ENCODE peak calls at places on chromosomes 6 and 20, in seven cellular contexts. F is Caki2; H is neural crest cell; W is activated T-cell treated with anti-CD3 and anti-CD28 coated beads, Interleukin-2, amount 50 U/mL, for 4 hours; J is CD8-positive, alpha-beta memory T cell; V is mucosa of descending colon; K is GF-D8. R is an unnamed sample.

GRCh38 chr6:166474721-166475565 is 92.2 kb upstream of the MPC1 start:
- DNase-seq in V (no peak), F (no peak), K (no peak), W (no peak), H (no peak), J (no peak), R (no peak)

GRCh38 chr6:118495639-118496296 is 52.3 kb upstream of the PLN start:
- DNase-seq in V (no peak), F (no peak), J (no peak), K (no peak), W (no peak), H (no peak), R (no peak)

GRCh38 chr6:149642829-149643580 is 5.5 kb downstream of the KATNA1 start:
- DNase-seq in F (no peak), K (no peak), V (no peak), H (no peak), W (no peak), J (no peak), R (no peak)

GRCh38 chr6:27031302-27031701 is 216.2 kb upstream of the PRSS16 start:
- DNase-seq in V (no peak), K (no peak), W (no peak), H (no peak), J (no peak), F (peak), R (no peak)

GRCh38 chr6:30231067-30231466 is 17.9 kb upstream of the TRIM26 start:
- DNase-seq in V (no peak), F (no peak), H (no peak), J (no peak), W (no peak), K (no peak), R (no peak)

GRCh38 chr6:100454571-100455229 is 10.0 kb downstream of the SIM1 start:
- DNase-seq in F (no peak), W (no peak), H (no peak), J (no peak), V (no peak), K (no peak), R (no peak)

GRCh38 chr6:37502703-37503485 is 3.2 kb upstream of the CCDC167 start:
- DNase-seq in H (no peak), J (peak), W (no peak), K (no peak), V (no peak), F (no peak), R (no peak)

GRCh38 chr20:16243470-16243869 is 329.8 kb downstream of the KIF16B start:
- DNase-seq in H (no peak), F (no peak), K (no peak), W (no peak), J (no peak), V (no peak), R (no peak)

GRCh38 chr20:5864873-5865582 is 85.3 kb downstream of the TRMT6 start:
- DNase-seq in K (no peak), J (no peak), W (no peak), F (no peak), V (no peak), H (no peak), R (no peak)

GRCh38 chr20:288956-289692 is 1.4 kb downstream of the C20orf96 start:
- DNase-seq in H (no peak), J (no peak), W (no peak), F (peak), V (peak), K (no peak), R (no peak)

GRCh38 chr6:132598473-132598872 is 8.9 kb upstream of the TAAR5 start:
- DNase-seq in F (no peak), K (no peak), V (no peak), W (no peak), J (no peak), H (no peak), R (peak)

GRCh38 chr6:33428219-33428890 is 8.5 kb downstream of the SYNGAP1 start:
- DNase-seq in H (no peak), J (no peak), W (no peak), V (peak), K (peak), F (peak), R (peak)

GRCh38 chr6:99951016-99951805 is 42.8 kb downstream of the MCHR2 start:
- DNase-seq in V (no peak), K (no peak), W (no peak), F (no peak), J (no peak), H (no peak), R (no peak)

GRCh38 chr6:73951186-73951585 is 255.2 kb downstream of the CD109 start:
- DNase-seq in F (no peak), W (no peak), H (no peak), V (no peak), K (no peak), J (no peak), R (no peak)

GRCh38 chr20:50762045-50762422 is 30.7 kb downstream of the PARD6B start:
- DNase-seq in W (no peak), H (no peak), J (no peak), F (no peak), V (no peak), K (no peak), R (peak)

GRCh38 chr6:160933256-160933655 is 58.3 kb upstream of the MAP3K4 start:
- DNase-seq in H (no peak), W (no peak), J (no peak), K (no peak), V (no peak), F (no peak), R (no peak)

GRCh38 chr6:72784581-72784980 is 162.7 kb downstream of the KCNQ5 start:
- DNase-seq in J (no peak), F (no peak), K (no peak), V (no peak), W (no peak), H (no peak), R (no peak)

GRCh38 chr20:58555078-58555765 is 40.0 kb upstream of the APCDD1L start:
- DNase-seq in W (no peak), V (no peak), H (no peak), J (no peak), F (peak), K (no peak), R (no peak)

GRCh38 chr6:84462697-84463096 is 235.3 kb upstream of the CEP162 start:
- DNase-seq in H (no peak), V (no peak), K (no peak), W (no peak), J (no peak), F (no peak), R (no peak)

GRCh38 chr20:63520939-63521601 is 505 bp downstream of the PPDPF start:
- DNase-seq in H (peak), J (peak), F (peak), W (peak), V (peak), K (no peak), R (peak)

GRCh38 chr6:162674452-162674851 is 53.1 kb downstream of the PRKN start:
- DNase-seq in V (no peak), H (no peak), F (no peak), K (no peak), W (no peak), J (no peak), R (no peak)

GRCh38 chr6:137145421-137145820 is 28.0 kb downstream of the IL22RA2 start:
- DNase-seq in W (no peak), F (no peak), V (no peak), J (no peak), K (no peak), H (no peak), R (no peak)

GRCh38 chr20:53163486-53163885 is 191.3 kb downstream of the TSHZ2 start:
- DNase-seq in W (no peak), K (no peak), V (no peak), H (no peak), F (no peak), J (no peak), R (peak)

GRCh38 chr6:5094327-5094726 is 9.2 kb downstream of the PPP1R3G start:
- DNase-seq in K (no peak), H (no peak), F (peak), J (no peak), W (no peak), V (no peak), R (no peak)

GRCh38 chr6:79812195-79812594 is 135.2 kb downstream of the ELOVL4 start:
- DNase-seq in J (no peak), F (no peak), V (no peak), W (no peak), H (no peak), K (no peak), R (no peak)

GRCh38 chr20:33915726-33916331 is 77.9 kb upstream of the RALY start:
- DNase-seq in H (no peak), F (no peak), J (peak), W (peak), K (no peak), V (peak), R (peak)

GRCh38 chr6:42090819-42091717 is 40.7 kb downstream of the TAF8 start:
- DNase-seq in W (no peak), J (no peak), K (no peak), F (no peak), V (no peak), H (no peak), R (peak)

GRCh38 chr6:15246217-15247211 is 645 bp downstream of the JARID2 start:
- DNase-seq in K (no peak), V (no peak), F (peak), H (no peak), W (peak), J (peak), R (no peak)

GRCh38 chr6:15987569-15987968 is 141.3 kb upstream of the MYLIP start:
- DNase-seq in F (no peak), W (no peak), J (no peak), V (no peak), H (peak), K (no peak), R (peak)

R was measured in K562.